ENCODE peak calls at places on chromosomes 13 and 19, in six cellular contexts. Z is HEK293T, U is pancreas, E is glutamatergic neuron, Y is activated T-cell treated with anti-CD3 and anti-CD28 coated beads for 24 hours, N is NCI-H510A. M is an unnamed sample.

GRCh38 chr13:79637086-79637763 is 156.3 kb downstream of the NDFIP2 start:
- DNase-seq in Z (no peak), U (no peak), E (no peak), Y (no peak), N (no peak), M (no peak)

GRCh38 chr19:16355293-16356043 is 30.8 kb downstream of the KLF2 start:
- DNase-seq in Z (no peak), U (no peak), E (no peak), Y (no peak), N (no peak), M (no peak)

GRCh38 chr13:114226088-114226487 is 8.6 kb upstream of the CDC16 start:
- DNase-seq in Z (no peak), U (no peak), E (no peak), Y (no peak), N (no peak), M (no peak)

GRCh38 chr13:24199016-24199415 is 38.5 kb downstream of the SPATA13 start:
- DNase-seq in Z (no peak), U (no peak), E (no peak), Y (no peak), N (no peak), M (no peak)

GRCh38 chr19:31503211-31503610 is 154.0 kb upstream of the TSHZ3 start:
- DNase-seq in Z (no peak), U (no peak), E (no peak), Y (no peak), N (no peak), M (no peak)

GRCh38 chr13:67554746-67555452 is 324.8 kb upstream of the PCDH9 start:
- DNase-seq in Z (no peak), U (no peak), E (no peak), Y (no peak), N (no peak), M (no peak)

GRCh38 chr13:50760751-50761150 is 82.7 kb downstream of the DLEU7 start:
- DNase-seq in Z (no peak), U (no peak), E (no peak), Y (no peak), N (no peak), M (no peak)

GRCh38 chr19:43532571-43532961 is 422 bp upstream of the ZNF575 start:
- DNase-seq in Z (no peak), U (peak; percentile 64), E (no peak), Y (no peak), N (peak; percentile 50), M (peak; percentile 73)

GRCh38 chr19:3547767-3548282 is 8.9 kb downstream of the TEKTIP1 start:
- DNase-seq in Z (no peak), U (no peak), E (no peak), Y (no peak), N (no peak), M (no peak)

GRCh38 chr13:21326155-21327030 is 132.7 kb downstream of the ZDHHC20 start:
- DNase-seq in Z (no peak), U (peak; percentile 65), E (peak; percentile 47), Y (no peak), N (no peak), M (no peak)

GRCh38 chr19:39362682-39363657 is 20.7 kb downstream of the SAMD4B start:
- DNase-seq in Z (no peak), U (no peak), E (no peak), Y (no peak), N (no peak), M (no peak)

GRCh38 chr13:75771818-75772217 is 135.7 kb downstream of the LMO7 start:
- DNase-seq in Z (no peak), U (no peak), E (no peak), Y (no peak), N (no peak), M (no peak)

GRCh38 chr19:56639217-56639616 is 3.7 kb upstream of the SMIM17 start:
- DNase-seq in Z (no peak), U (no peak), E (no peak), Y (no peak), N (no peak), M (no peak)

GRCh38 chr19:17078920-17079709 is 3.5 kb downstream of the MYO9B start:
- DNase-seq in Z (no peak), U (no peak), E (no peak), Y (no peak), N (no peak), M (peak; percentile 58)

GRCh38 chr13:67119481-67119883 is 110.7 kb downstream of the PCDH9 start:
- DNase-seq in Z (no peak), U (no peak), E (no peak), Y (no peak), N (no peak), M (peak; percentile 45)

GRCh38 chr13:80134360-80134759 is 206.6 kb downstream of the SPRY2 start:
- DNase-seq in Z (no peak), U (no peak), E (no peak), Y (no peak), N (no peak), M (no peak)

GRCh38 chr19:13018037-13018914 is 23.0 kb downstream of the NFIX start:
- DNase-seq in Z (no peak), U (no peak), E (no peak), Y (no peak), N (no peak), M (no peak)

GRCh38 chr13:51805925-51806324 is 2.0 kb upstream of the DHRS12 start:
- DNase-seq in Z (no peak), U (no peak), E (no peak), Y (no peak), N (no peak), M (no peak)

GRCh38 chr13:40480012-40480914 is 186.2 kb downstream of the FOXO1 start:
- DNase-seq in Z (no peak), U (no peak), E (no peak), Y (no peak), N (no peak), M (no peak)

GRCh38 chr13:74675185-74675584 is 541.0 kb upstream of the KLF12 start:
- DNase-seq in Z (no peak), U (no peak), E (no peak), Y (no peak), N (no peak), M (peak; percentile 90)

GRCh38 chr13:31794452-31794851 is 55.1 kb downstream of the RXFP2 start:
- DNase-seq in Z (no peak), U (no peak), E (no peak), Y (no peak), N (no peak), M (no peak)

GRCh38 chr19:32676186-32676894 is 692 bp downstream of the RGS9BP start:
- DNase-seq in Z (no peak), U (peak; percentile 69), E (peak; percentile 42), Y (no peak), N (peak; percentile 26), M (no peak)

GRCh38 chr19:54473071-54473941 is at the start of gene CDC42EP5:
- DNase-seq in Z (no peak), U (peak; percentile 72), E (no peak), Y (no peak), N (no peak), M (no peak)

GRCh38 chr19:18385675-18386542 is at the start of gene GDF15:
- DNase-seq in Z (peak; percentile 82), U (peak; percentile 93), E (peak; percentile 58), Y (no peak), N (no peak), M (peak; percentile 95)

GRCh38 chr19:45477713-45478453 is 10.1 kb downstream of the FOSB start:
- DNase-seq in Z (no peak), U (no peak), E (no peak), Y (no peak), N (no peak), M (no peak)

GRCh38 chr13:31699650-31700049 is 39.7 kb upstream of the RXFP2 start:
- DNase-seq in Z (peak; percentile 12), U (no peak), E (no peak), Y (no peak), N (no peak), M (no peak)

GRCh38 chr19:57338798-57339378 is 12.2 kb upstream of the ZNF304 start:
- DNase-seq in Z (no peak), U (no peak), E (no peak), Y (no peak), N (no peak), M (no peak)

GRCh38 chr13:66492479-66492878 is 737.7 kb downstream of the PCDH9 start:
- DNase-seq in Z (peak; percentile 55), U (no peak), E (no peak), Y (no peak), N (no peak), M (peak; percentile 25)

GRCh38 chr13:30829145-30829544 is 76.9 kb upstream of the MEDAG start:
- DNase-seq in Z (no peak), U (no peak), E (no peak), Y (no peak), N (no peak), M (no peak)

GRCh38 chr13:47549219-47549752 is 451.8 kb downstream of the SUCLA2 start:
- DNase-seq in Z (no peak), U (no peak), E (no peak), Y (no peak), N (no peak), M (no peak)

GRCh38 chr13:94311893-94312292 is 167.6 kb downstream of the DCT start:
- DNase-seq in Z (no peak), U (no peak), E (no peak), Y (no peak), N (no peak), M (no peak)

GRCh38 chr13:108326318-108326717 is 56.8 kb downstream of the TNFSF13B start:
- DNase-seq in Z (no peak), U (no peak), E (no peak), Y (no peak), N (peak; percentile 25), M (no peak)

GRCh38 chr13:103795892-103796478 is 729.8 kb upstream of the SLC10A2 start:
- DNase-seq in Z (no peak), U (no peak), E (no peak), Y (no peak), N (no peak), M (no peak)